ENCODE peak calls at places on chromosomes 7 and 10, in four cellular contexts. L is MM.1S, V is IMR-90, O is neural progenitor cell. D is an unnamed sample. For H3K4me1, the result is how much of the 10 kb centered on the place peaks cover.

GRCh38 chr10:132382231-132382922 is 14.6 kb upstream of the PWWP2B start:
- DNase-seq in L (no peak), V (no peak), O (no peak), D (no peak)

GRCh38 chr10:76388321-76388720 is 956.9 kb downstream of the LRMDA start:
- DNase-seq in L (no peak), V (peak), O (no peak), D (no peak)

GRCh38 chr7:326845-327304 is 36.9 kb downstream of the FOXL3 start:
- DNase-seq in L (no peak), V (peak), O (no peak), D (no peak)

GRCh38 chr7:139811106-139811505 is 18.0 kb upstream of the TBXAS1 start:
- DNase-seq in L (peak), V (peak), O (no peak), D (no peak)

GRCh38 chr7:117688126-117688525 is 185.1 kb downstream of the CTTNBP2 start:
- DNase-seq in L (no peak), V (no peak), O (no peak), D (no peak)

GRCh38 chr7:100584677-100585510 is 1.0 kb downstream of the LRCH4 start:
- DNase-seq in L (no peak), V (peak), O (peak), D (peak)

GRCh38 chr10:17905491-17905890 is 46.2 kb upstream of the SLC39A12 start:
- DNase-seq in L (no peak), V (no peak), O (no peak), D (no peak)

GRCh38 chr10:32379314-32379949 is 32.5 kb upstream of the EPC1 start:
- DNase-seq in L (peak), V (peak), O (peak), D (peak)

GRCh38 chr7:70092314-70093303 is 494.3 kb downstream of the AUTS2 start:
- DNase-seq in L (no peak), V (peak), O (no peak), D (no peak)

GRCh38 chr10:86192147-86192546 is 174.4 kb downstream of the GRID1 start:
- DNase-seq in L (no peak), V (no peak), O (no peak), D (no peak)

GRCh38 chr10:86190291-86190690 is 176.3 kb downstream of the GRID1 start:
- DNase-seq in L (no peak), V (no peak), O (no peak), D (no peak)

GRCh38 chr10:86189891-86190290 is 176.7 kb downstream of the GRID1 start:
- DNase-seq in L (no peak), V (no peak), O (no peak), D (no peak)

GRCh38 chr10:86191686-86192085 is 174.9 kb downstream of the GRID1 start:
- DNase-seq in L (no peak), V (no peak), O (no peak), D (no peak)

GRCh38 chr10:86191166-86191565 is 175.4 kb downstream of the GRID1 start:
- DNase-seq in L (no peak), V (no peak), O (no peak), D (no peak)
- H3K4me1 ChIP-seq in L (under half), V (under half), O (under half), D (under half)

GRCh38 chr10:30346135-30346534 is 2.9 kb downstream of the MTPAP start:
- DNase-seq in L (no peak), V (no peak), O (no peak), D (no peak)
- H3K9ac ChIP-seq in L (no peak), V (no peak), O (no peak), D (peak)

GRCh38 chr7:29236649-29237048 is 42.1 kb downstream of the CHN2 start:
- DNase-seq in L (no peak), V (no peak), O (no peak), D (no peak)
- H3K4me1 ChIP-seq in L (under half), V (under half), O (under half), D (under half)

GRCh38 chr10:49177391-49178355 is 10.5 kb downstream of the TMEM273 start:
- DNase-seq in L (no peak), V (peak), O (no peak), D (no peak)
- H3K9ac ChIP-seq in L (no peak), V (no peak), O (no peak), D (no peak)

DNA sequence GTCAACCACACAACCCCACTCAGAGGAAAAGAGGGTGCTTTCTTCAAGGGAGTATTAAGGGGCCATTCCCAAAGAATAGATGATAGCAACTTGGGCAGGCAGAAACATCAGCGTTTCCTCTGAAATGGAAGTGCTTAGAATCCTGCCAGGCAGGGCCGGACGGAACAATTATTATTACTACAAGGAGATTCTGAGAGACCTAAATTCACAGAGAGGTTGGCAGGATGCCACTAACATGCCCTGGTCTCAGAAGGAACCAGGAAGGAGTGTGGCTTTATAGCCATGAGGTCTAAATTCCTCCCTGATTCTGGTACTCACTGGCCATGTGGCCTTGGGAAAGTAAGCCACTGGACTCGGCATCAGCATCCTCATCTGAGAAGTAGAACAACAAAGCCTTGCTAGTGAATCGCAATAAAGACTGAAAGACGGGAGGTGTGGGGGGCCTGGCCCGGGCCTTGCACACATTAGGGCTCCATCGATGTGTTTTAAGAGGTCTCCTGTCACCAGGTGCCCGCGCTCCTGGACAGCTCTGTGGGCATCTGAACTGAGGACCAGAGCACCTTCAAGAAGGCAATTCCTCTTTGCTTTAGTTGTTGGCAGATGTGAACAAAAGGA is 131.5 kb downstream of the OAT start:
- DNase-seq in L (no peak), V (no peak), O (no peak), D (no peak)
- H3K4me1 ChIP-seq in L (under half), V (under half), O (under half), D (under half)

GRCh38 chr7:45971171-45971570 is 50.1 kb upstream of the IGFBP3 start:
- DNase-seq in L (no peak), V (no peak), O (no peak), D (no peak)

GRCh38 chr7:45971661-45972175 is 50.6 kb upstream of the IGFBP3 start:
- DNase-seq in L (no peak), V (no peak), O (no peak), D (no peak)

GRCh38 chr7:45973725-45974532 is 52.9 kb upstream of the IGFBP3 start:
- DNase-seq in L (no peak), V (peak), O (no peak), D (no peak)

GRCh38 chr7:45974540-45975360 is 53.7 kb upstream of the IGFBP3 start:
- DNase-seq in L (no peak), V (no peak), O (no peak), D (no peak)

DNA sequence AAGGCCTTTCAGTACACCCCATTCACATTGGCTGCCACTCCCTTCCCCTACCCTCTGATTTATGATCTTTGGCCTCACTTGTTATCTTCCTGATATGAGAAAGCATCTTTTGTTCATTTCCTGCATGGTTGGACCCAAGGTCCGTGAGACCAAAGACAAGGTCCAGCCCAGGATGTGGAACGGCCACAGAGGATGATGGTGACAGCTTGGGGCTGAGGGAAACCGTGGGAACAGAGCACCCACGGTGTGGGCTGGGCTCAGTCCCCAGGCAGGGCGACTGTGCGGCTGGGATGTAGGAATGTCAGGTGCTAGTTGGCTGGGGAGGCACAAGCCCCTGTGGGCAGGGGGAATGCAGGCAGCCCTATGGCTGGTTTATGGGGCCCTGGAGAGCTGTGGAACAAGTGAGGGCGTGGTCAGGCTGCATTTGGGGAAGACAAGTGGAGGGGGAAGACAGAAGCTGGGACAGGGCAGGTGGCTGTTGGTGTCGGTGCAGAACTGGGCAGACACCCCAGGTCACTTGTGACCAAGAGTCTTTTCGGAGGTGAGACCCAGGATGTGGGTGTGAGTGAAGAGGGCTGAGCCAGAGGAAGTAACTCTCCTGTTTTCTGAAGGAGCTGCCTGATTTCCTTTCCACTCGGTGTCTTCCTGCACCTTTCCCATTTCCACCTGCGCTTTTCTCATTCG is 51.7 kb upstream of the IGFBP3 start:
- DNase-seq in L (no peak), V (no peak), O (no peak), D (no peak)
- H3K9ac ChIP-seq in L (no peak), V (no peak), O (no peak), D (no peak)

DNA sequence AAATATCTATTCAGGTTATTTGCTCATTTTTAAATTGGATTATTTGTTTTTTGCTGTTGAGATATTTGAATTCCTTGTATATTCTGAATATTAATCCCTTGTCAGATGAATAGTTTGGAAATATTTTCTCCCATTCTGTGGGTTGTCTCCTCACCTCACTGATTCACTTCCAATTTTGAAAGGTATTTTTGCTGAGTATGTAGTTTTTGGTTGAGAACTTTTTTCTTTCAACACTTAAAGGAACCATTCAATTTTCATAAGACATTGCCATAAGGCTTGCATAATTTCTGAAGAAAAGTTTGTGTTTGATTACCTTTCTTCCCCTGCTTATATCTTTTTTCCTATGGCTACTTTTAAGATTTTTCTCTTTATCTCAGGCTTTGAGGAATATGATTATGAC is 8.9 kb upstream of the SCRN1 start:
- DNase-seq in L (no peak), V (no peak), O (no peak), D (no peak)
- H3K4me1 ChIP-seq in L (under half), V (under half), O (under half), D (under half)

GRCh38 chr10:68230268-68230667 is 1.6 kb downstream of the ATOH7 start:
- DNase-seq in L (no peak), V (no peak), O (no peak), D (no peak)
- H3K9ac ChIP-seq in L (no peak), V (no peak), O (no peak), D (no peak)